ENCODE peak calls at places on chromosomes 5 and 9, in nine cellular contexts. One of them, this sample, is unnamed.

GRCh38 chr5:129172561-129172960 is 78.0 kb downstream of the ISOC1 start:
- DNase-seq in transverse colon: no peak
- DNase-seq in WERI-Rb-1: no peak
- DNase-seq in mesendoderm: peak; percentile 14
- DNase-seq in IMR-90: no peak
- DNase-seq in iPS DF 6.9: no peak
- DNase-seq in testis: no peak
- DNase-seq in upper lobe of right lung: no peak
- DNase-seq in HL-60: no peak
- DNase-seq in this sample: no peak

GRCh38 chr5:55847837-55848236 is 3.3 kb upstream of the IL31RA start:
- DNase-seq in transverse colon: no peak
- DNase-seq in WERI-Rb-1: no peak
- DNase-seq in mesendoderm: peak; percentile 7
- DNase-seq in IMR-90: peak; percentile 32
- DNase-seq in iPS DF 6.9: no peak
- DNase-seq in testis: no peak
- DNase-seq in upper lobe of right lung: no peak
- DNase-seq in HL-60: no peak
- DNase-seq in this sample: no peak

GRCh38 chr5:111670826-111671492 is 86.0 kb downstream of the NREP start:
- DNase-seq in transverse colon: no peak
- DNase-seq in WERI-Rb-1: no peak
- DNase-seq in mesendoderm: no peak
- DNase-seq in IMR-90: peak; percentile 30
- DNase-seq in iPS DF 6.9: no peak
- DNase-seq in testis: no peak
- DNase-seq in upper lobe of right lung: no peak
- DNase-seq in HL-60: no peak
- DNase-seq in this sample: no peak

GRCh38 chr5:180060192-180060591 is 11.4 kb downstream of the RNF130 start:
- DNase-seq in transverse colon: no peak
- DNase-seq in WERI-Rb-1: no peak
- DNase-seq in mesendoderm: no peak
- DNase-seq in IMR-90: no peak
- DNase-seq in iPS DF 6.9: no peak
- DNase-seq in testis: no peak
- DNase-seq in upper lobe of right lung: no peak
- DNase-seq in HL-60: no peak
- DNase-seq in this sample: no peak

GRCh38 chr5:148906968-148907367 is 80.6 kb downstream of the ADRB2 start:
- DNase-seq in transverse colon: no peak
- DNase-seq in WERI-Rb-1: no peak
- DNase-seq in mesendoderm: no peak
- DNase-seq in IMR-90: no peak
- DNase-seq in iPS DF 6.9: no peak
- DNase-seq in testis: no peak
- DNase-seq in upper lobe of right lung: no peak
- DNase-seq in HL-60: no peak
- DNase-seq in this sample: no peak

GRCh38 chr5:96142786-96143434 is 181.3 kb upstream of the ELL2 start:
- DNase-seq in transverse colon: no peak
- DNase-seq in WERI-Rb-1: no peak
- DNase-seq in mesendoderm: no peak
- DNase-seq in IMR-90: peak; percentile 69
- DNase-seq in iPS DF 6.9: no peak
- DNase-seq in testis: no peak
- DNase-seq in upper lobe of right lung: no peak
- DNase-seq in HL-60: no peak
- DNase-seq in this sample: no peak

GRCh38 chr9:77987104-77987656 is 44.4 kb downstream of the GNAQ start:
- DNase-seq in transverse colon: no peak
- DNase-seq in WERI-Rb-1: no peak
- DNase-seq in mesendoderm: no peak
- DNase-seq in IMR-90: no peak
- DNase-seq in iPS DF 6.9: no peak
- DNase-seq in testis: no peak
- DNase-seq in upper lobe of right lung: no peak
- DNase-seq in HL-60: no peak
- DNase-seq in this sample: no peak

GRCh38 chr5:20972419-20972925 is 984.5 kb upstream of the CDH18 start:
- DNase-seq in transverse colon: no peak
- DNase-seq in WERI-Rb-1: peak; percentile 19
- DNase-seq in mesendoderm: peak; percentile 83
- DNase-seq in IMR-90: peak; percentile 1
- DNase-seq in iPS DF 6.9: peak; percentile 7
- DNase-seq in testis: peak; percentile 14
- DNase-seq in upper lobe of right lung: peak; percentile 67
- DNase-seq in HL-60: peak; percentile 18
- DNase-seq in this sample: peak; percentile 1

GRCh38 chr5:84088996-84089395 is 295.7 kb downstream of the EDIL3 start:
- DNase-seq in transverse colon: no peak
- DNase-seq in WERI-Rb-1: peak; percentile 62
- DNase-seq in mesendoderm: peak; percentile 37
- DNase-seq in IMR-90: peak; percentile 44
- DNase-seq in iPS DF 6.9: no peak
- DNase-seq in testis: peak; percentile 76
- DNase-seq in upper lobe of right lung: no peak
- DNase-seq in HL-60: peak; percentile 9
- DNase-seq in this sample: no peak

GRCh38 chr9:36092014-36092413 is 44.5 kb upstream of the GLIPR2 start:
- DNase-seq in transverse colon: no peak
- DNase-seq in WERI-Rb-1: no peak
- DNase-seq in mesendoderm: no peak
- DNase-seq in IMR-90: no peak
- DNase-seq in iPS DF 6.9: no peak
- DNase-seq in testis: no peak
- DNase-seq in upper lobe of right lung: no peak
- DNase-seq in HL-60: no peak
- DNase-seq in this sample: no peak

GRCh38 chr9:36091028-36091953 is 45.2 kb upstream of the GLIPR2 start:
- DNase-seq in transverse colon: peak; percentile 74
- DNase-seq in WERI-Rb-1: no peak
- DNase-seq in mesendoderm: peak; percentile 85
- DNase-seq in IMR-90: peak; percentile 96
- DNase-seq in iPS DF 6.9: no peak
- DNase-seq in testis: no peak
- DNase-seq in upper lobe of right lung: no peak
- DNase-seq in HL-60: no peak
- DNase-seq in this sample: no peak

GRCh38 chr9:36088020-36088419 is 48.5 kb upstream of the GLIPR2 start:
- DNase-seq in transverse colon: no peak
- DNase-seq in WERI-Rb-1: no peak
- DNase-seq in mesendoderm: no peak
- DNase-seq in IMR-90: no peak
- DNase-seq in iPS DF 6.9: no peak
- DNase-seq in testis: no peak
- DNase-seq in upper lobe of right lung: no peak
- DNase-seq in HL-60: no peak
- DNase-seq in this sample: no peak

GRCh38 chr9:36082928-36083327 is 46.2 kb downstream of the RECK start:
- DNase-seq in transverse colon: no peak
- DNase-seq in WERI-Rb-1: no peak
- DNase-seq in mesendoderm: no peak
- DNase-seq in IMR-90: no peak
- DNase-seq in iPS DF 6.9: no peak
- DNase-seq in testis: no peak
- DNase-seq in upper lobe of right lung: no peak
- DNase-seq in HL-60: no peak
- DNase-seq in this sample: no peak

DNA sequence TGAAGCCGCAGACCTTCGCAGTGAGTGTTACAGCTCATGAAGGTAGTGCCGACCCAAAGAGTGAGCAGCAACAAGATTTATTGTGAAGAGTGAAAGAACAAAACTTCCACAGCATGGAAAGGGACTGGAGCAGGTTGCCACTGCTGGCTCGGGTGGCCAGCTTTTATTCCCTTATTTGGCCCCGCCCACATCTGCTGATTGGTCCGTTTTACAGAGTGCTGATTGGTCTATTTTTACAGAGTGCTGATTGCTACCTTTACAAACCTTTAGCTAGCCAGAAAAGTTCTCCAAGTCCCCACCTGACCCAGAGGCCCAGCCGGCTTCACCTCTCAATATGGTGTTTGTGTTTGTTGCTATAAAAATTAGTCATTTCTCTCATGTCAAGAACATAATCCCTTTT is 49.7 kb downstream of the RECK start:
- DNase-seq in transverse colon: no peak
- DNase-seq in WERI-Rb-1: no peak
- DNase-seq in mesendoderm: no peak
- DNase-seq in IMR-90: no peak
- DNase-seq in iPS DF 6.9: no peak
- DNase-seq in testis: peak; percentile 60
- DNase-seq in upper lobe of right lung: no peak
- DNase-seq in HL-60: no peak
- DNase-seq in this sample: no peak
- H3K4me3 ChIP-seq in transverse colon: no peak overlapping the region
- H3K4me3 ChIP-seq in WERI-Rb-1: no peak overlapping the region
- H3K4me3 ChIP-seq in mesendoderm: no peak overlapping the region
- H3K4me3 ChIP-seq in IMR-90: no peak overlapping the region
- H3K4me3 ChIP-seq in iPS DF 6.9: no peak overlapping the region
- H3K4me3 ChIP-seq in testis: no peak overlapping the region
- H3K4me3 ChIP-seq in upper lobe of right lung: no peak overlapping the region
- H3K4me3 ChIP-seq in HL-60: no peak overlapping the region
- H3K4me3 ChIP-seq in this sample: no peak overlapping the region

GRCh38 chr9:130837002-130837511 is 2.0 kb downstream of the ABL1 start:
- DNase-seq in transverse colon: no peak
- DNase-seq in WERI-Rb-1: no peak
- DNase-seq in mesendoderm: no peak
- DNase-seq in IMR-90: peak; percentile 67
- DNase-seq in iPS DF 6.9: no peak
- DNase-seq in testis: no peak
- DNase-seq in upper lobe of right lung: no peak
- DNase-seq in HL-60: no peak
- DNase-seq in this sample: peak; percentile 42

GRCh38 chr9:130839237-130840111 is 4.4 kb downstream of the ABL1 start:
- DNase-seq in transverse colon: no peak
- DNase-seq in WERI-Rb-1: no peak
- DNase-seq in mesendoderm: no peak
- DNase-seq in IMR-90: no peak
- DNase-seq in iPS DF 6.9: no peak
- DNase-seq in testis: no peak
- DNase-seq in upper lobe of right lung: no peak
- DNase-seq in HL-60: peak; percentile 23
- DNase-seq in this sample: no peak

GRCh38 chr9:130834371-130835311 is at the start of gene ABL1:
- DNase-seq in transverse colon: peak; percentile 79
- DNase-seq in WERI-Rb-1: peak; percentile 84
- DNase-seq in mesendoderm: peak; percentile 81
- DNase-seq in IMR-90: peak; percentile 85
- DNase-seq in iPS DF 6.9: no peak
- DNase-seq in testis: peak; percentile 73
- DNase-seq in upper lobe of right lung: peak; percentile 89
- DNase-seq in HL-60: peak; percentile 91
- DNase-seq in this sample: peak; percentile 92

GRCh38 chr9:130835441-130836298 is 616 bp downstream of the ABL1 start:
- DNase-seq in transverse colon: peak; percentile 40
- DNase-seq in WERI-Rb-1: peak; percentile 71
- DNase-seq in mesendoderm: peak; percentile 85
- DNase-seq in IMR-90: peak; percentile 61
- DNase-seq in iPS DF 6.9: no peak
- DNase-seq in testis: peak; percentile 60
- DNase-seq in upper lobe of right lung: peak; percentile 73
- DNase-seq in HL-60: peak; percentile 24
- DNase-seq in this sample: peak; percentile 91

GRCh38 chr9:130837644-130838043 is 2.6 kb downstream of the ABL1 start:
- DNase-seq in transverse colon: no peak
- DNase-seq in WERI-Rb-1: no peak
- DNase-seq in mesendoderm: no peak
- DNase-seq in IMR-90: no peak
- DNase-seq in iPS DF 6.9: no peak
- DNase-seq in testis: no peak
- DNase-seq in upper lobe of right lung: no peak
- DNase-seq in HL-60: no peak
- DNase-seq in this sample: no peak
- H3K4me3 ChIP-seq in transverse colon: peak overlapping the region; percentile 54
- H3K4me3 ChIP-seq in WERI-Rb-1: no peak overlapping the region
- H3K4me3 ChIP-seq in mesendoderm: no peak overlapping the region
- H3K4me3 ChIP-seq in IMR-90: peak overlapping the region; percentile 75
- H3K4me3 ChIP-seq in iPS DF 6.9: no peak overlapping the region
- H3K4me3 ChIP-seq in testis: no peak overlapping the region
- H3K4me3 ChIP-seq in upper lobe of right lung: peak overlapping the region; percentile 69
- H3K4me3 ChIP-seq in HL-60: no peak overlapping the region
- H3K4me3 ChIP-seq in this sample: no peak overlapping the region

GRCh38 chr9:137030931-137031527 is 859 bp downstream of the FUT7 start:
- DNase-seq in transverse colon: no peak
- DNase-seq in WERI-Rb-1: no peak
- DNase-seq in mesendoderm: no peak
- DNase-seq in IMR-90: no peak
- DNase-seq in iPS DF 6.9: no peak
- DNase-seq in testis: no peak
- DNase-seq in upper lobe of right lung: no peak
- DNase-seq in HL-60: no peak
- DNase-seq in this sample: no peak

GRCh38 chr9:137030006-137030405 is 1.9 kb downstream of the FUT7 start:
- DNase-seq in transverse colon: no peak
- DNase-seq in WERI-Rb-1: no peak
- DNase-seq in mesendoderm: no peak
- DNase-seq in IMR-90: no peak
- DNase-seq in iPS DF 6.9: no peak
- DNase-seq in testis: no peak
- DNase-seq in upper lobe of right lung: no peak
- DNase-seq in HL-60: peak; percentile 66
- DNase-seq in this sample: no peak

GRCh38 chr9:137030528-137030927 is 1.4 kb downstream of the FUT7 start:
- DNase-seq in transverse colon: no peak
- DNase-seq in WERI-Rb-1: no peak
- DNase-seq in mesendoderm: no peak
- DNase-seq in IMR-90: no peak
- DNase-seq in iPS DF 6.9: no peak
- DNase-seq in testis: no peak
- DNase-seq in upper lobe of right lung: peak; percentile 85
- DNase-seq in HL-60: peak; percentile 99
- DNase-seq in this sample: no peak

GRCh38 chr9:137032893-137033292 is 1.0 kb upstream of the FUT7 start:
- DNase-seq in transverse colon: no peak
- DNase-seq in WERI-Rb-1: no peak
- DNase-seq in mesendoderm: no peak
- DNase-seq in IMR-90: no peak
- DNase-seq in iPS DF 6.9: no peak
- DNase-seq in testis: peak; percentile 48
- DNase-seq in upper lobe of right lung: peak; percentile 76
- DNase-seq in HL-60: peak; percentile 97
- DNase-seq in this sample: no peak

GRCh38 chr9:137031904-137032639 is at the start of gene FUT7:
- DNase-seq in transverse colon: no peak
- DNase-seq in WERI-Rb-1: peak; percentile 55
- DNase-seq in mesendoderm: no peak
- DNase-seq in IMR-90: no peak
- DNase-seq in iPS DF 6.9: no peak
- DNase-seq in testis: no peak
- DNase-seq in upper lobe of right lung: peak; percentile 71
- DNase-seq in HL-60: peak; percentile 91
- DNase-seq in this sample: no peak
- H3K4me3 ChIP-seq in transverse colon: no peak within 1 kb of the TSS
- H3K4me3 ChIP-seq in WERI-Rb-1: no peak within 1 kb of the TSS
- H3K4me3 ChIP-seq in mesendoderm: no peak within 1 kb of the TSS
- H3K4me3 ChIP-seq in IMR-90: no peak within 1 kb of the TSS
- H3K4me3 ChIP-seq in iPS DF 6.9: no peak within 1 kb of the TSS
- H3K4me3 ChIP-seq in testis: no peak within 1 kb of the TSS
- H3K4me3 ChIP-seq in upper lobe of right lung: peak within 1 kb of the TSS; percentile 8
- H3K4me3 ChIP-seq in HL-60: peak within 1 kb of the TSS; percentile 88
- H3K4me3 ChIP-seq in this sample: no peak within 1 kb of the TSS

GRCh38 chr5:178323541-178323865 is 90.9 kb upstream of the PHYKPL start:
- DNase-seq in transverse colon: no peak
- DNase-seq in WERI-Rb-1: no peak
- DNase-seq in mesendoderm: no peak
- DNase-seq in IMR-90: no peak
- DNase-seq in iPS DF 6.9: no peak
- DNase-seq in testis: no peak
- DNase-seq in upper lobe of right lung: peak; percentile 37
- DNase-seq in HL-60: no peak
- DNase-seq in this sample: no peak
- H3K4me3 ChIP-seq in transverse colon: no peak overlapping the region
- H3K4me3 ChIP-seq in WERI-Rb-1: no peak overlapping the region
- H3K4me3 ChIP-seq in mesendoderm: no peak overlapping the region
- H3K4me3 ChIP-seq in IMR-90: no peak overlapping the region
- H3K4me3 ChIP-seq in iPS DF 6.9: no peak overlapping the region
- H3K4me3 ChIP-seq in testis: no peak overlapping the region
- H3K4me3 ChIP-seq in upper lobe of right lung: no peak overlapping the region
- H3K4me3 ChIP-seq in HL-60: no peak overlapping the region
- H3K4me3 ChIP-seq in this sample: no peak overlapping the region